ENCODE peak calls at places on chromosomes 12 and 14, in six cellular contexts. P, J, I, F, R and B are unnamed samples.

GRCh38 chr12:116123511-116124258 is 153.8 kb downstream of the MED13L start:
- DNase-seq in P (peak), J (peak), I (peak), F (no peak), R (no peak), B (no peak)

GRCh38 chr12:22529281-22530060 is 14.9 kb downstream of the C2CD5 start:
- DNase-seq in P (no peak), J (peak), I (no peak), F (peak), R (no peak), B (no peak)

GRCh38 chr14:68938515-68939423 is 40.3 kb downstream of the ACTN1 start:
- DNase-seq in P (no peak), J (peak), I (no peak), F (peak), R (peak), B (no peak)

GRCh38 chr14:84482256-84483071 is 1047.5 kb upstream of the FLRT2 start:
- DNase-seq in P (no peak), J (peak), I (no peak), F (no peak), R (no peak), B (peak)

GRCh38 chr12:227923-228845 is 14.2 kb upstream of the SLC6A12 start:
- DNase-seq in P (no peak), J (no peak), I (no peak), F (no peak), R (no peak), B (no peak)

GRCh38 chr12:264269-264668 is 1.6 kb upstream of the SLC6A13 start:
- DNase-seq in P (no peak), J (no peak), I (no peak), F (no peak), R (no peak), B (no peak)

GRCh38 chr12:124745891-124746570 is 117.6 kb downstream of the SCARB1 start:
- DNase-seq in P (peak), J (peak), I (peak), F (peak), R (peak), B (peak)

GRCh38 chr12:124739953-124740561 is 123.6 kb downstream of the SCARB1 start:
- DNase-seq in P (no peak), J (peak), I (no peak), F (no peak), R (no peak), B (no peak)

GRCh38 chr12:67807808-67808207 is 159.3 kb downstream of the DYRK2 start:
- DNase-seq in P (no peak), J (peak), I (no peak), F (no peak), R (no peak), B (no peak)

GRCh38 chr14:95315579-95315978 is 4.1 kb downstream of the CLMN start:
- DNase-seq in P (no peak), J (no peak), I (no peak), F (no peak), R (no peak), B (no peak)

GRCh38 chr12:67202344-67203012 is 66.7 kb upstream of the CAND1 start:
- DNase-seq in P (no peak), J (no peak), I (no peak), F (no peak), R (no peak), B (no peak)

GRCh38 chr14:93263416-93263815 is 56.4 kb downstream of the UBR7 start:
- DNase-seq in P (no peak), J (peak), I (no peak), F (no peak), R (no peak), B (no peak)

GRCh38 chr14:55104051-55104954 is 24.7 kb upstream of the LGALS3 start:
- DNase-seq in P (no peak), J (no peak), I (no peak), F (no peak), R (no peak), B (no peak)

GRCh38 chr14:55105991-55106390 is 23.1 kb upstream of the LGALS3 start:
- DNase-seq in P (no peak), J (no peak), I (no peak), F (no peak), R (no peak), B (no peak)

GRCh38 chr14:55111122-55111705 is 17.8 kb upstream of the LGALS3 start:
- DNase-seq in P (no peak), J (no peak), I (no peak), F (no peak), R (no peak), B (no peak)

GRCh38 chr14:55109846-55110245 is 19.2 kb upstream of the LGALS3 start:
- DNase-seq in P (no peak), J (no peak), I (no peak), F (no peak), R (no peak), B (no peak)

DNA sequence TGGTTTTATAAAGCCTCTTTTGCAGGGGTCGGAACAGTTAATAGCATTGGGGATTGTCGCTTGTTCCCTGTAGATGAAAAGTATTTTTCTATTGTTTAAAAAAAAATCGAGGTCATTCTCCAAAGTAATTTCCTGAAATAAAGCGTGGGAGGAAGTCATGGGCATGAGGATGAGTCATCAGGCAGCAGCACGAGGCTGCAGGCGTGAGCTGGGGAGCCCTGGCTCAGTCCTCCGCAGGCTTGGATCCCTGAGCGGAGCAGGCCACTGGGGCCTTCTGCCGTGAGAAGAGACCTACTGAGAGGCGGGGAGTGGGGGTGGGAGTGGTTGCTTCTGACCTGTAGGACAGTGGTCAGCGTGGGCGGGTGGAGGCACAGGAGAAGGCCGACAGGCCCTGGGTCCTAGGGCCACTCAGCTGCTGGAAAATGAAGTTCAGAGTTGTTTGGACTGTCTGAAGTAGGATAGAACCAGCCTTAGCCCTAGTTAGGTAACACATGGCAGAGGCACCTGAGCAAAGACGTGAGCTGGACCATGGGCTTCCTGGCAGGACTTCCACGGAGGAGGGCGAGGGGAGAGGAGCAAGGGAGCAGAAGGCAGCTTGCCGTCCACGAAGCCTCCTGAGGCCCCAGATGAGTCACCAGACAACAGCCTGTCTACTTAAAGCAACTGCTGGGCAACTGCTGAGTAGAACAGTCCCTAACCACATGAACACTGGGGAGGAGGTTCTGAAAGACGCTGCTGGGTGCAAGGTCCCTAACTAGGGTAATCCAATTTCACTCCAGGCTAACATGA is 21.1 kb upstream of the LGALS3 start:
- DNase-seq in P (peak), J (peak), I (peak), F (peak), R (peak), B (peak)
- TF ChIP-seq POLR2A in P (no peak), J (peak), I (peak), F (no peak), R (peak), B (no peak)

DNA sequence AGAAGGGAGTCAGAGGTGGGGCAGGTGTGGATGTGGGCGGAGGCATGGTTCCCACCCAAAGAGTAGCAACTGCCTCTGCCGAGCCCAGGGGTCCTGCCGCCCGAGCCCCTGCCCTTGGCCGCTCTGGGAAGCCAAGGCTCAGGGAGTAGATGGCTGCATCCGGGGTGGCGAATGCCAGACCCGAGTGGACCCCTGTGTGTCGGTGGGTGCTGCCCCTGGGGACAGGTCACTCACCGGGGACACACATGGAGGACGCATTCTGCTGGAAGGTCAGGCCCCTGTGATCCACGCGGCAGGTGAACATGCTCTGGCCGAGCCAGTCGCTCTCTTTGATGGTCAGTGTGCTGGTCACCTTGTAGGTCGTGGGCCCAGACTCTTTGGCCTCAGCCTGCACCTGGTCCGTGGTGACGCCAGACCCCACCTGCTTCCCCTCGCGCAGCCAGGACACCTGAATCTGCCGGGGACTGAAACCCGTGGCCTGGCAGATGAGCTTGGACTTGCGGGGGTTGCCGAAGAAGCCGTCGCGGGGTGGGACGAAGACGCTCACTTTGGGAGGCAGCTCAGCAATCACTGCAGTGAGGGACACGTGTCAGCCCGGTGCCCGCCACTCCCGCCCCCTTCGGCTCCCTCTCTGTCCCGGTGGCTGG is 329.0 kb downstream of the TMEM121 start:
- DNase-seq in P (no peak), J (no peak), I (no peak), F (no peak), R (peak), B (no peak)
- TF ChIP-seq POLR2A in P (peak), J (no peak), I (no peak), F (no peak), R (no peak), B (no peak)

GRCh38 chr12:54280401-54281260 is at the start of gene HNRNPA1:
- DNase-seq in P (peak), J (peak), I (peak), F (peak), R (peak), B (peak)
- TF ChIP-seq POLR2A in P (peak), J (peak), I (peak), F (peak), R (peak), B (peak)

GRCh38 chr14:55103005-55103640 is 25.9 kb upstream of the LGALS3 start:
- DNase-seq in P (no peak), J (peak), I (peak), F (peak), R (peak), B (peak)
- TF ChIP-seq POLR2A in P (no peak), J (no peak), I (no peak), F (peak), R (peak), B (no peak)

GRCh38 chr12:121789233-121789781 is 4.2 kb downstream of the RHOF start:
- DNase-seq in P (no peak), J (no peak), I (no peak), F (no peak), R (no peak), B (no peak)

GRCh38 chr12:121791671-121792496 is 1.6 kb downstream of the RHOF start:
- DNase-seq in P (no peak), J (no peak), I (no peak), F (no peak), R (no peak), B (no peak)

GRCh38 chr12:121788176-121788818 is 5.2 kb downstream of the RHOF start:
- DNase-seq in P (no peak), J (no peak), I (no peak), F (no peak), R (no peak), B (no peak)

GRCh38 chr12:121792607-121793500 is 634 bp downstream of the RHOF start:
- DNase-seq in P (no peak), J (no peak), I (no peak), F (no peak), R (no peak), B (no peak)

GRCh38 chr12:121789800-121790748 is 3.4 kb downstream of the RHOF start:
- DNase-seq in P (peak), J (peak), I (no peak), F (no peak), R (no peak), B (no peak)
- TF ChIP-seq POLR2A in P (no peak), J (no peak), I (no peak), F (no peak), R (peak), B (no peak)

DNA sequence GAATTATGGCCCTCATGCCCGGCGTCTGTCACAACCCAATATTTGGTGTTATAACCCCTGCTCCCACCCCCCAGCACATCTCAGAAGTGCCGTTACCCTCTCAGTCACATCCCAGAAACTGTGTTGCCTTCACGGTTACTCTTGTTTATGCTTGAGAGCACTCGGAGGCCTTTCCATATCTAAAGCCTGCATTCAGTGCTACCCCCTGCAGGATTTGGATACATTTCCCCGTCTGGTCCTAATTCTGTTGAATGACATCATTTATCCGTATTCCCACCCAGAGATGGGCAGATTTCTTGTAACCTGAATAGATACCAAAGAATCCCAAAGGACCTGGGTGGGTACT is 19.1 kb upstream of the FOS start:
- DNase-seq in P (no peak), J (peak), I (no peak), F (peak), R (no peak), B (no peak)
- TF ChIP-seq POLR2A in P (no peak), J (peak), I (no peak), F (no peak), R (no peak), B (no peak)

DNA sequence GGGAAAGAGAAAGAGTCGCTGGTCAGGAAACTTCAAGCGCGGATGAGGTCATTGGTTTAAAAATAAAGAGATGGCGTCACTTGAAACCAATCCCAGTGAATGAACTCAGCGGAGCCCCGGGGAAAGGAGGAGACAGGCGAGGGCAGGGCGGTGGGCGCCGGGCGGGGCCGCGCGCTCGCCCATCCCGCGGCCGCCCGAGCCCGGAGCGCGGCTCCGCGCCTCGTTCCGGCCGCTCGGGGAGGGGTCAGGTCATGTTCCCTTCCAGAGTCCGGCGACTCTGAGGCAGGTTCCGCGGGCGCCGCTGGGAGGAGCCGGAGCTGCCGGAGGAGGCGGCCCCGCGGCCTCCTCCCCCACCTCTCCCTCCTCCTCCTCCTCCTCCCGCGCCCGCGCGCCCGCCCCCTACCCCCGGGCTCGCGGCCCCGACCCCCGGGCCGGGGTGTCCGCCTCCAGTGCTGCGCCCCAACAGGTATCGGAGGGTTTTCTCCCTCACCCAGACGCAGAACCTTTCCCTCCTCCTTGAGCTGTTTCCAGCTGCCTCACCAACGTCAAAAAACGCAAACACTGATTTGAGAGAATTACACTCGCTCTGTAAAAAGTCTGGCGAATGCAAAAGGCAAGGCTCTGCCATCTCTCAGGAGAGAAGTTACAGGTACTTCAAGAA is at the start of gene DUSP16:
- DNase-seq in P (peak), J (peak), I (peak), F (peak), R (peak), B (peak)
- TF ChIP-seq POLR2A in P (peak), J (peak), I (no peak), F (peak), R (peak), B (peak)

DNA sequence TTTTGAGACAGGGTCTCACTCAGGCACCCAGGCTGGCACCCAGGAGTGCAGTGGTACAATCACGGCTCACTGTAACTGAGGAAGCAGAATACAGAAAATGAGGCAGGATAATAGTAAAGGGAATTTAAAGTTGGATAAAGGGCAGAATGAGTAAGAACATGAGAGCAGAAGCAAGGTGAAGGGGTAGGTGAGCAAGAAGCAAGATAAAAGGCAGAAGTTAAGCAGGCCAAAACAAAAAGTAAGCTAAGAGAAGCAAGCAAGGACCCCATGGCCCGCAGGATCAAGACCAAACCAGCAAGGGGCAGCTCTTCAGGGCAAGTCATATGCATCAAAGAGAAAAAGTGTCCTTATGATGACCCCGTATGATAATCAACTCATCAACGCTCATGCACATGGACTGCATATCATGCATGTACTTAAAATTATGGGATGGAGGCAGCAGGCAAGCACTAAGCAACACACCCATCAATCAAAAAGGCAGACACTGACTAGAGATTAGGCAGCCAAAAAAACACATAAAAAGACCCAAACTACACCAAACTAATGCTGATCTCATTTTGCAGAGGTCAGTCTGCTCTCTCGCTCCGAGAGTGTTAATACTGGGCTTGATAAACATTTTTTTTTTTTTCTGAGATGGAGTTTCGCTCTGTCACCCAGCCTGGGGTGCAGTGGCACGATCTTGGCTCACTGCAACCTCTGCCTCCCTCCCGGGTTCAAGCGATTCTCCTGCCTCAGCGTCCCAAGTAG is 11.6 kb downstream of the TIMELESS start:
- DNase-seq in P (no peak), J (no peak), I (no peak), F (no peak), R (no peak), B (no peak)
- TF ChIP-seq POLR2A in P (no peak), J (no peak), I (no peak), F (no peak), R (no peak), B (no peak)